ENCODE peak calls at places on chromosomes 5 and 9, in five cellular contexts. X is AG04450, H is body of pancreas, P is tibial artery, G is psoas muscle. K is an unnamed sample.
A peak's percentile ranks its signal among the peaks of the same experiment; 100 is the strongest.

GRCh38 chr5:171750316-171750788 is 35.3 kb upstream of the SMIM23 start:
- DNase-seq in X (no peak), H (peak; percentile 34), G (peak; percentile 83), P (peak; percentile 81), K (no peak)

GRCh38 chr5:168365581-168366081 is 74.2 kb downstream of the WWC1 start:
- DNase-seq in X (no peak), P (peak; percentile 38), G (peak; percentile 57), H (peak; percentile 80), K (peak; percentile 59)

GRCh38 chr5:123496892-123497291 is 15.1 kb upstream of the CSNK1G3 start:
- DNase-seq in P (no peak), H (peak; percentile 80), G (no peak), X (no peak), K (no peak)

GRCh38 chr9:114898741-114899140 is 31.6 kb downstream of the TNFSF8 start:
- DNase-seq in P (no peak), G (no peak), H (peak; percentile 28), X (no peak), K (no peak)

GRCh38 chr9:95171001-95171400 is 146.5 kb downstream of the FANCC start:
- DNase-seq in X (no peak), P (no peak), H (no peak), G (no peak), K (no peak)

GRCh38 chr5:43997647-43998251 is 391.5 kb downstream of the FGF10 start:
- DNase-seq in H (peak; percentile 23), P (no peak), G (no peak), X (peak; percentile 74), K (peak; percentile 38)

GRCh38 chr5:54904425-54904824 is 81.0 kb downstream of the ESM1 start:
- DNase-seq in P (no peak), G (no peak), H (no peak), X (peak; percentile 34), K (peak; percentile 45)

GRCh38 chr9:450561-450960 is 235.9 kb downstream of the DOCK8 start:
- DNase-seq in X (no peak), G (no peak), P (no peak), H (no peak), K (no peak)

GRCh38 chr9:23477908-23478307 is 348.1 kb downstream of the ELAVL2 start:
- DNase-seq in X (no peak), H (no peak), P (no peak), G (no peak), K (no peak)

GRCh38 chr5:82720764-82721163 is 356.4 kb downstream of the TMEM167A start:
- DNase-seq in G (no peak), H (no peak), P (no peak), X (no peak), K (no peak)

GRCh38 chr5:167701103-167701502 is 590.3 kb upstream of the WWC1 start:
- DNase-seq in H (no peak), P (no peak), X (no peak), G (no peak), K (no peak)

GRCh38 chr9:130239741-130240241 is 25.8 kb upstream of the HMCN2 start:
- DNase-seq in P (no peak), X (no peak), H (no peak), G (no peak), K (no peak)

GRCh38 chr5:6448141-6448491 is 543 bp upstream of the UBE2QL1 start:
- DNase-seq in G (no peak), H (no peak), X (no peak), P (no peak), K (no peak)

GRCh38 chr9:25678846-25679360 is 659 bp upstream of the TUSC1 start:
- DNase-seq in G (no peak), H (no peak), P (no peak), X (no peak), K (no peak)

GRCh38 chr5:25516136-25516535 is 871.4 kb upstream of the CDH10 start:
- DNase-seq in P (no peak), X (no peak), H (no peak), G (no peak), K (no peak)

GRCh38 chr9:80806675-80807074 is 882.7 kb downstream of the TLE1 start:
- DNase-seq in G (no peak), P (no peak), H (no peak), X (no peak), K (no peak)

GRCh38 chr9:120235081-120235480 is 344.9 kb downstream of the CDK5RAP2 start:
- DNase-seq in X (no peak), G (no peak), H (no peak), P (no peak), K (no peak)

GRCh38 chr9:124125590-124126047 is 114.1 kb downstream of the LHX2 start:
- DNase-seq in X (no peak), H (no peak), G (no peak), P (no peak), K (no peak)

GRCh38 chr5:142779163-142779562 is 9.0 kb downstream of the ARHGAP26 start:
- DNase-seq in G (no peak), P (no peak), H (no peak), X (no peak), K (no peak)

GRCh38 chr5:154884424-154884823 is 26.0 kb downstream of the CNOT8 start:
- DNase-seq in H (no peak), G (no peak), X (no peak), P (no peak), K (no peak)

DNA sequence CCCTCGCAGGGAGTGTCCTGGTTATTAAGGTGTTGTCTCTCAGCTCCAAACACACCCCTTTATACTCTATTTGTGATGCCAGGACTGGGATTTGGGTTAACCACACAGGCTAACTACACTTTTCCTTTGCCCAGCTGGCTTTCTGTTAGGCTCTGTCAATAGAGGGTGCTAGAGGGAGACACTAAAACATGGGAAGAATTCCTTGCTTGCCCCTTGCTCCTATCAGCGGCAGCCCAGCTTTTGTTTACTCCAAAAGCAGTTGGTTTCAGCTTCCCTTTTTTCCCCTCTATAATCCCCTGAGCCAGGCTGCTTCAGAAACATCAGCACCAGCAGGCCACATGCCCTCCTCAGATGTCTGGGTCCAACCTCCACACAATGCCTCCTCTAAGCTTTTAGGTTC is 297.1 kb downstream of the KCTD16 start:
- DNase-seq in H (peak; percentile 53), P (no peak), X (peak; percentile 24), G (peak; percentile 39), K (peak; percentile 60)
- H3K9me3 ChIP-seq in H (no peaks in the 10 kb centered on the region), P (no peaks in the 10 kb centered on the region), X (no peaks in the 10 kb centered on the region), G (no peaks in the 10 kb centered on the region), K (no peaks in the 10 kb centered on the region)

DNA sequence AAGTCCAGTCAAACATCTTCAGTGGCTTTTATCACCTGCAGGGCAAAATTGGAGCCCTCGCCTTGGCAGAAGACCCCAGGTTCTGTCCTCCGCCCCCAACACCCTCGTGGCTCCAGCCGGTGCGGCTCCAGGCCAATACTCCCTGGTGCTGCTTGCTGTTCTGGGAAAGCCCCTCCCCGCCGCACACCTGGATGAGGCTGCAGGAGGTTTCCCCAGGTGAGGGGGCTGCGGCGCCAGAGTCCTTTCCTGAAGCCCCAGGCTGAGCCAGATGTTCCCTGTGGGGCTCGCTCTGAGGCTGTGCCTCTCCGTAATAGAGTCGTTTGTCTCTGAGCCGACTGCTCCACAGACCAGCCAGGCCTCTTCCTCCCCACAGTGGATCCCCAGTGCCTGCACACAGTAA is 375.4 kb upstream of the IRX1 start:
- DNase-seq in X (no peak), G (no peak), H (no peak), P (no peak), K (no peak)
- H3K9me3 ChIP-seq in X (peaks cover 79% of the 10 kb centered on the region), G (no peaks in the 10 kb centered on the region), H (no peaks in the 10 kb centered on the region), P (no peaks in the 10 kb centered on the region), K (no peaks in the 10 kb centered on the region)

GRCh38 chr5:179079165-179079987 is 19.2 kb downstream of the ZNF354C start:
- DNase-seq in G (no peak), P (no peak), H (no peak), X (no peak), K (no peak)
- H3K9me3 ChIP-seq in G (peaks cover 97% of the 10 kb centered on the region), P (peaks cover 100% of the 10 kb centered on the region), H (peaks cover 15% of the 10 kb centered on the region), X (peaks cover 44% of the 10 kb centered on the region), K (peaks cover 84% of the 10 kb centered on the region)

GRCh38 chr5:8956659-8957058 is 589.2 kb downstream of the SEMA5A start:
- DNase-seq in H (no peak), G (no peak), P (no peak), X (no peak), K (no peak)

GRCh38 chr5:8961956-8962355 is 583.9 kb downstream of the SEMA5A start:
- DNase-seq in X (no peak), P (no peak), H (no peak), G (no peak), K (no peak)

GRCh38 chr5:8958602-8959001 is 587.3 kb downstream of the SEMA5A start:
- DNase-seq in P (no peak), X (no peak), G (no peak), H (no peak), K (no peak)

GRCh38 chr5:8961219-8961618 is 584.7 kb downstream of the SEMA5A start:
- DNase-seq in X (no peak), G (no peak), P (no peak), H (no peak), K (no peak)
- H3K9me3 ChIP-seq in X (no peaks in the 10 kb centered on the region), G (no peaks in the 10 kb centered on the region), P (no peaks in the 10 kb centered on the region), H (no peaks in the 10 kb centered on the region), K (no peaks in the 10 kb centered on the region)

K was measured in hepatocyte.